ENCODE peak calls at places on chromosome 11, in four cellular contexts. One of them, this sample, is unnamed.
A peak's percentile ranks its signal among the peaks of the same experiment; 100 is the strongest.

GRCh38 chr11:61912530-61912898 is 4.9 kb downstream of the RAB3IL1 start:
- DNase-seq in pancreas: no peak
- DNase-seq in heart right ventricle: peak; percentile 46
- DNase-seq in esophagus squamous epithelium: no peak
- DNase-seq in this sample: no peak

GRCh38 chr11:35272391-35272821 is 133.4 kb downstream of the CD44 start:
- DNase-seq in heart right ventricle: no peak
- DNase-seq in esophagus squamous epithelium: no peak
- DNase-seq in pancreas: no peak
- DNase-seq in this sample: no peak

GRCh38 chr11:31646206-31646605 is 136.6 kb downstream of the ELP4 start:
- DNase-seq in pancreas: no peak
- DNase-seq in esophagus squamous epithelium: no peak
- DNase-seq in heart right ventricle: no peak
- DNase-seq in this sample: no peak

GRCh38 chr11:62536301-62536957 is 10.2 kb downstream of the AHNAK start:
- DNase-seq in pancreas: no peak
- DNase-seq in esophagus squamous epithelium: no peak
- DNase-seq in heart right ventricle: no peak
- DNase-seq in this sample: no peak

GRCh38 chr11:61536676-61537270 is 28.2 kb downstream of the LRRC10B start:
- DNase-seq in heart right ventricle: no peak
- DNase-seq in esophagus squamous epithelium: no peak
- DNase-seq in pancreas: no peak
- DNase-seq in this sample: no peak

GRCh38 chr11:68763181-68763721 is 11.9 kb upstream of the TESMIN start:
- DNase-seq in pancreas: no peak
- DNase-seq in esophagus squamous epithelium: no peak
- DNase-seq in heart right ventricle: no peak
- DNase-seq in this sample: no peak

GRCh38 chr11:126282742-126283591 is at the start of gene TIRAP:
- DNase-seq in pancreas: peak; percentile 77
- DNase-seq in esophagus squamous epithelium: no peak
- DNase-seq in heart right ventricle: peak; percentile 69
- DNase-seq in this sample: peak; percentile 79

GRCh38 chr11:1839924-1840779 is 1.4 kb downstream of the TNNI2 start:
- DNase-seq in pancreas: peak; percentile 49
- DNase-seq in heart right ventricle: peak; percentile 56
- DNase-seq in esophagus squamous epithelium: no peak
- DNase-seq in this sample: no peak

GRCh38 chr11:69704508-69705245 is 855 bp upstream of the FGF19 start:
- DNase-seq in heart right ventricle: no peak
- DNase-seq in esophagus squamous epithelium: no peak
- DNase-seq in pancreas: no peak
- DNase-seq in this sample: no peak

GRCh38 chr11:2650343-2650867 is 49.4 kb downstream of the KCNQ1OT1 start:
- DNase-seq in heart right ventricle: no peak
- DNase-seq in esophagus squamous epithelium: no peak
- DNase-seq in pancreas: no peak
- DNase-seq in this sample: no peak

GRCh38 chr11:24754406-24754805 is 257.6 kb downstream of the LUZP2 start:
- DNase-seq in esophagus squamous epithelium: no peak
- DNase-seq in pancreas: no peak
- DNase-seq in heart right ventricle: no peak
- DNase-seq in this sample: no peak

GRCh38 chr11:17489729-17490128 is 13.1 kb upstream of the ABCC8 start:
- DNase-seq in heart right ventricle: no peak
- DNase-seq in pancreas: no peak
- DNase-seq in esophagus squamous epithelium: no peak
- DNase-seq in this sample: no peak

GRCh38 chr11:57318178-57318577 is 6.6 kb downstream of the TNKS1BP1 start:
- DNase-seq in pancreas: peak; percentile 21
- DNase-seq in esophagus squamous epithelium: no peak
- DNase-seq in heart right ventricle: peak; percentile 62
- DNase-seq in this sample: no peak

GRCh38 chr11:45280449-45280848 is 5.7 kb downstream of the SYT13 start:
- DNase-seq in pancreas: no peak
- DNase-seq in esophagus squamous epithelium: no peak
- DNase-seq in heart right ventricle: no peak
- DNase-seq in this sample: no peak

GRCh38 chr11:78476066-78476465 is 58.4 kb upstream of the GAB2 start:
- DNase-seq in esophagus squamous epithelium: no peak
- DNase-seq in pancreas: no peak
- DNase-seq in heart right ventricle: no peak
- DNase-seq in this sample: no peak

GRCh38 chr11:87432006-87432405 is 394.3 kb downstream of the TMEM135 start:
- DNase-seq in esophagus squamous epithelium: no peak
- DNase-seq in pancreas: no peak
- DNase-seq in heart right ventricle: no peak
- DNase-seq in this sample: no peak

GRCh38 chr11:114354076-114354475 is 46.2 kb downstream of the C11orf71 start:
- DNase-seq in heart right ventricle: no peak
- DNase-seq in pancreas: no peak
- DNase-seq in esophagus squamous epithelium: no peak
- DNase-seq in this sample: no peak

GRCh38 chr11:62610403-62610802 is 2.2 kb downstream of the EML3 start:
- DNase-seq in heart right ventricle: no peak
- DNase-seq in pancreas: no peak
- DNase-seq in esophagus squamous epithelium: no peak
- DNase-seq in this sample: no peak

GRCh38 chr11:414333-414857 is 404 bp downstream of the SIGIRR start:
- DNase-seq in heart right ventricle: no peak
- DNase-seq in esophagus squamous epithelium: no peak
- DNase-seq in pancreas: no peak
- DNase-seq in this sample: no peak

GRCh38 chr11:62786318-62787004 is 741 bp upstream of the TMEM179B start:
- DNase-seq in pancreas: peak; percentile 87
- DNase-seq in heart right ventricle: peak; percentile 91
- DNase-seq in esophagus squamous epithelium: peak; percentile 40
- DNase-seq in this sample: peak; percentile 89

GRCh38 chr11:107929611-107930200 is 1.5 kb downstream of the RAB39A start:
- DNase-seq in pancreas: no peak
- DNase-seq in esophagus squamous epithelium: no peak
- DNase-seq in heart right ventricle: no peak
- DNase-seq in this sample: no peak

GRCh38 chr11:73473252-73473651 is 97.1 kb downstream of the RELT start:
- DNase-seq in esophagus squamous epithelium: no peak
- DNase-seq in heart right ventricle: no peak
- DNase-seq in pancreas: no peak
- DNase-seq in this sample: no peak

GRCh38 chr11:72573380-72573949 is 100.8 kb downstream of the PDE2A start:
- DNase-seq in heart right ventricle: no peak
- DNase-seq in esophagus squamous epithelium: no peak
- DNase-seq in pancreas: no peak
- DNase-seq in this sample: no peak

GRCh38 chr11:69286358-69287327 is 7.3 kb upstream of the MYEOV start:
- DNase-seq in heart right ventricle: no peak
- DNase-seq in pancreas: no peak
- DNase-seq in esophagus squamous epithelium: no peak
- DNase-seq in this sample: no peak

GRCh38 chr11:44498524-44498923 is 66.9 kb upstream of the CD82 start:
- DNase-seq in pancreas: no peak
- DNase-seq in heart right ventricle: no peak
- DNase-seq in esophagus squamous epithelium: no peak
- DNase-seq in this sample: no peak

GRCh38 chr11:31825453-31826391 is 14.6 kb upstream of the PAX6 start:
- DNase-seq in heart right ventricle: no peak
- DNase-seq in esophagus squamous epithelium: no peak
- DNase-seq in pancreas: no peak
- DNase-seq in this sample: no peak

GRCh38 chr11:114182471-114182968 is 113.7 kb upstream of the NNMT start:
- DNase-seq in pancreas: no peak
- DNase-seq in esophagus squamous epithelium: no peak
- DNase-seq in heart right ventricle: no peak
- DNase-seq in this sample: no peak

GRCh38 chr11:22192642-22193347 is at the start of gene ANO5:
- DNase-seq in heart right ventricle: peak; percentile 78
- DNase-seq in pancreas: peak; percentile 81
- DNase-seq in esophagus squamous epithelium: no peak
- DNase-seq in this sample: peak; percentile 42

GRCh38 chr11:125512106-125512505 is 16.0 kb upstream of the FEZ1 start:
- DNase-seq in esophagus squamous epithelium: no peak
- DNase-seq in heart right ventricle: no peak
- DNase-seq in pancreas: no peak
- DNase-seq in this sample: no peak

GRCh38 chr11:96155627-96156378 is 187.2 kb downstream of the MAML2 start:
- DNase-seq in heart right ventricle: peak; percentile 91
- DNase-seq in pancreas: peak; percentile 20
- DNase-seq in esophagus squamous epithelium: no peak
- DNase-seq in this sample: peak; percentile 85

GRCh38 chr11:24400059-24400665 is 96.7 kb upstream of the LUZP2 start:
- DNase-seq in heart right ventricle: no peak
- DNase-seq in esophagus squamous epithelium: no peak
- DNase-seq in pancreas: no peak
- DNase-seq in this sample: no peak

GRCh38 chr11:43833657-43834073 is 47.0 kb upstream of the ALKBH3 start:
- DNase-seq in esophagus squamous epithelium: no peak
- DNase-seq in pancreas: no peak
- DNase-seq in heart right ventricle: no peak
- DNase-seq in this sample: no peak

GRCh38 chr11:57224537-57224936 is 12.5 kb downstream of the APLNR start:
- DNase-seq in pancreas: no peak
- DNase-seq in esophagus squamous epithelium: no peak
- DNase-seq in heart right ventricle: no peak
- DNase-seq in this sample: no peak

GRCh38 chr11:36056160-36056751 is 112.4 kb downstream of the LDLRAD3 start:
- DNase-seq in pancreas: peak; percentile 45
- DNase-seq in heart right ventricle: no peak
- DNase-seq in esophagus squamous epithelium: no peak
- DNase-seq in this sample: peak; percentile 25

GRCh38 chr11:11568651-11569229 is 53.1 kb downstream of the GALNT18 start:
- DNase-seq in heart right ventricle: no peak
- DNase-seq in pancreas: no peak
- DNase-seq in esophagus squamous epithelium: no peak
- DNase-seq in this sample: no peak

DNA sequence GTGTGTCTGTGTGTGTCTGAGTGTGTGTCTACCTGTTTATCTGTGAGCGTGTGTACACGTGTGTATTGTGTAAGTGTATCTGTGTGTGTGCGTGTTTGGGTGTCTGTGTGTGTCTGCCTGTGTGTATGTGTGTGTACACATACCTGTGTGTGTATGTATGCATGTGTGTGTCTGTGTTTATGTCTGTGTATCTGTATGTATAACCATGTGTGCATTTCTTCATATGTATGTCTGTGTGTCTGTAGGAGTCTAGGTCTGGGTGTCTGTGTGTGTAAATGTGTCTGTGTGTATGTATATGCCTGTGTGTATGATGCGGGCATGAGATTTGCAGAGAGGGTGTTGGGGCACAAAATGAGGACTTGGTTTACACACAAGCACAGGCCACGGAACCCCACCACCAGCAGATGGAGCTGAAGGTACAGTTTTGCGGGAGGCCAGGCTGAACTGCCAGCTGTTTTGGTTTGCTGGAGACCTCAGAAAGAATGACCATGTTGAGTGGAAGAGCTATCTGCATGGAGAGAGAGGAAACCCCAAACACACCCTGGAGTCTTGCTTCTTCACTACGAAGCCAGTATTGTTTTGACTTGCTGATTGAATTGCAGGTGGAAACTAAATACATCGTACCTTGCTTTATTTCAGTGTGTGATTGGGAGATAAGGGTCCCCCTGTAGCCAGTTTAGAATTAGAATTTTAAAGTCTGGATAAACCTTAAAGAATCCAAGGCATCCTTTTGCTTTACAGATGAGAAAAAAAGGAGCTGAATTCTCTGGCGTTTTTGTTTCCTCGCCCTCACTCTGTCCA is 497.2 kb downstream of the NTM start:
- DNase-seq in heart right ventricle: peak; percentile 64
- DNase-seq in pancreas: peak; percentile 60
- DNase-seq in esophagus squamous epithelium: no peak
- DNase-seq in this sample: no peak
- H3K36me3 ChIP-seq in heart right ventricle: no peaks in the 10 kb centered on the region
- H3K36me3 ChIP-seq in pancreas: no peaks in the 10 kb centered on the region
- H3K36me3 ChIP-seq in esophagus squamous epithelium: no peaks in the 10 kb centered on the region
- H3K36me3 ChIP-seq in this sample: no peaks in the 10 kb centered on the region

GRCh38 chr11:27610946-27611345 is 89.3 kb downstream of the BDNF start:
- DNase-seq in pancreas: no peak
- DNase-seq in esophagus squamous epithelium: no peak
- DNase-seq in heart right ventricle: no peak
- DNase-seq in this sample: no peak

GRCh38 chr11:27612932-27613669 is 87.2 kb downstream of the BDNF start:
- DNase-seq in pancreas: no peak
- DNase-seq in esophagus squamous epithelium: no peak
- DNase-seq in heart right ventricle: no peak
- DNase-seq in this sample: no peak

GRCh38 chr11:27610287-27610686 is 90.0 kb downstream of the BDNF start:
- DNase-seq in heart right ventricle: no peak
- DNase-seq in esophagus squamous epithelium: no peak
- DNase-seq in pancreas: no peak
- DNase-seq in this sample: no peak

GRCh38 chr11:27611946-27612455 is 88.3 kb downstream of the BDNF start:
- DNase-seq in pancreas: no peak
- DNase-seq in esophagus squamous epithelium: no peak
- DNase-seq in heart right ventricle: no peak
- DNase-seq in this sample: no peak

DNA sequence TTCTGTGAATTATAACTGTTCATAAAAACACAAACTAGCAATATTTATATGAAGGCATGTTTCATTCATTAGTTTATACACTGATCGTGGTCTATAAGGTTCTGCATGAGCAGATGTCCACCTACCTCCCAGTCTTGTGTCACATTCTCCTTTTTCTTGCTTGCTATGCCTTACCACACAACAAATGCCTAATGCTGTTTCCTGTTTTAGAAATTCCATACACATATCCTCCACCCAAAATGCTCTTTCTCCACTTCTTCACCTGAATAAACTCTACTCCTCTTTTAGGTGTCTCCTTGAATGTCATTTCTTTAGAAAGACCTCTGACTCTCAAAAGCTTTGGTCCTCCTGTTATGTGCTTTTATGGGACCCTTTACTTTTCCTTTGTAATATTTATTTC is 88.9 kb downstream of the BDNF start:
- DNase-seq in pancreas: no peak
- DNase-seq in heart right ventricle: no peak
- DNase-seq in esophagus squamous epithelium: no peak
- DNase-seq in this sample: no peak
- H3K4me1 ChIP-seq in pancreas: no peaks in the 10 kb centered on the region
- H3K4me1 ChIP-seq in heart right ventricle: no peaks in the 10 kb centered on the region
- H3K4me1 ChIP-seq in esophagus squamous epithelium: no peaks in the 10 kb centered on the region
- H3K4me1 ChIP-seq in this sample: no peaks in the 10 kb centered on the region

GRCh38 chr11:76371170-76371569 is 9.8 kb downstream of the THAP12 start:
- DNase-seq in esophagus squamous epithelium: no peak
- DNase-seq in heart right ventricle: no peak
- DNase-seq in pancreas: no peak
- DNase-seq in this sample: no peak
- H3K27ac ChIP-seq in esophagus squamous epithelium: no peak overlapping the region
- H3K27ac ChIP-seq in heart right ventricle: no peak overlapping the region
- H3K27ac ChIP-seq in pancreas: no peak overlapping the region
- H3K27ac ChIP-seq in this sample: no peak overlapping the region

DNA sequence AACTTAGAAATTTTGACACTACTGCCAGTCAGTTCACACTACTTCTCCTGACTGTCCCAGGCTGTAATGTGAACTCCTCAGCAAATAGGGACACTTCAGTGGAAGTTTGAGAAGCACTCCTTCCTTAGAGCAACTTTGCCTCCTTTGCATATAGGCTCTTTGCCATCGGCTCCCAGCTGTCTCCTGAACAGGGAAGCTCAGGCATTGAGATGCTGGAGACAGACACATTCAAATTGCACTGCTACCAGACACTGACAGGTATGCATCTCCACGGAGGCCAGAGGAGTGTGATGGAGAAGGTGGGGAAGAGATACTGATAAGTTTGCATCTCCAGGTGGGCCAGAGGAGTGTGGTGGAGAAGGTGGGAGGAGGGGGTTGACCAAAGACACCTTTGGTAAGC is 1.4 kb downstream of the TRAPPC4 start:
- DNase-seq in esophagus squamous epithelium: no peak
- DNase-seq in pancreas: no peak
- DNase-seq in heart right ventricle: no peak
- DNase-seq in this sample: no peak
- H3K36me3 ChIP-seq in esophagus squamous epithelium: peaks cover 63% of the 10 kb centered on the region
- H3K36me3 ChIP-seq in pancreas: peaks cover 6% of the 10 kb centered on the region
- H3K36me3 ChIP-seq in heart right ventricle: peaks cover 73% of the 10 kb centered on the region
- H3K36me3 ChIP-seq in this sample: no peaks in the 10 kb centered on the region

This sample was measured in ovary.